ENCODE peak calls at places on chromosomes 12 and 14, in nine cellular contexts. One of them, this sample, is unnamed.

GRCh38 chr12:87439990-87440827 is 589.0 kb downstream of the C12orf50 start:
- DNase-seq in PC-3: peak; percentile 95
- DNase-seq in naive thymus-derived CD4-positive, alpha-beta T cell: no peak
- DNase-seq in CD8-positive, alpha-beta T cell: no peak
- DNase-seq in right cardiac atrium: no peak
- DNase-seq in testis: no peak
- DNase-seq in heart right ventricle: no peak
- DNase-seq in IMR-90: peak; percentile 93
- DNase-seq in fibroblast of lung: peak; percentile 97
- DNase-seq in this sample: peak; percentile 95

GRCh38 chr14:56207626-56208297 is 89.6 kb downstream of the PELI2 start:
- DNase-seq in PC-3: peak; percentile 25
- DNase-seq in naive thymus-derived CD4-positive, alpha-beta T cell: no peak
- DNase-seq in CD8-positive, alpha-beta T cell: no peak
- DNase-seq in right cardiac atrium: no peak
- DNase-seq in testis: no peak
- DNase-seq in heart right ventricle: no peak
- DNase-seq in IMR-90: peak; percentile 18
- DNase-seq in fibroblast of lung: peak; percentile 45
- DNase-seq in this sample: no peak

GRCh38 chr12:132170094-132170636 is 25.9 kb downstream of the NOC4L start:
- DNase-seq in PC-3: peak; percentile 63
- DNase-seq in naive thymus-derived CD4-positive, alpha-beta T cell: no peak
- DNase-seq in CD8-positive, alpha-beta T cell: no peak
- DNase-seq in right cardiac atrium: no peak
- DNase-seq in testis: no peak
- DNase-seq in heart right ventricle: peak; percentile 6
- DNase-seq in IMR-90: peak; percentile 75
- DNase-seq in fibroblast of lung: peak; percentile 95
- DNase-seq in this sample: no peak

GRCh38 chr14:24231263-24232120 is 675 bp downstream of the NEDD8 start:
- DNase-seq in PC-3: no peak
- DNase-seq in naive thymus-derived CD4-positive, alpha-beta T cell: no peak
- DNase-seq in CD8-positive, alpha-beta T cell: peak; percentile 26
- DNase-seq in right cardiac atrium: no peak
- DNase-seq in testis: no peak
- DNase-seq in heart right ventricle: no peak
- DNase-seq in IMR-90: no peak
- DNase-seq in fibroblast of lung: no peak
- DNase-seq in this sample: no peak

GRCh38 chr14:45891417-45892080 is 638.5 kb upstream of the MIS18BP1 start:
- DNase-seq in PC-3: peak; percentile 87
- DNase-seq in naive thymus-derived CD4-positive, alpha-beta T cell: no peak
- DNase-seq in CD8-positive, alpha-beta T cell: no peak
- DNase-seq in right cardiac atrium: peak; percentile 21
- DNase-seq in testis: peak; percentile 41
- DNase-seq in heart right ventricle: no peak
- DNase-seq in IMR-90: no peak
- DNase-seq in fibroblast of lung: no peak
- DNase-seq in this sample: peak; percentile 33

GRCh38 chr12:31362759-31363415 is 36.9 kb upstream of the SINHCAF start:
- DNase-seq in PC-3: peak; percentile 26
- DNase-seq in naive thymus-derived CD4-positive, alpha-beta T cell: peak; percentile 34
- DNase-seq in CD8-positive, alpha-beta T cell: no peak
- DNase-seq in right cardiac atrium: peak; percentile 47
- DNase-seq in testis: no peak
- DNase-seq in heart right ventricle: no peak
- DNase-seq in IMR-90: no peak
- DNase-seq in fibroblast of lung: no peak
- DNase-seq in this sample: peak; percentile 42

GRCh38 chr12:52907092-52907810 is 2.4 kb upstream of the KRT8 start:
- DNase-seq in PC-3: peak; percentile 88
- DNase-seq in naive thymus-derived CD4-positive, alpha-beta T cell: no peak
- DNase-seq in CD8-positive, alpha-beta T cell: no peak
- DNase-seq in right cardiac atrium: peak; percentile 77
- DNase-seq in testis: peak; percentile 66
- DNase-seq in heart right ventricle: peak; percentile 55
- DNase-seq in IMR-90: no peak
- DNase-seq in fibroblast of lung: peak; percentile 63
- DNase-seq in this sample: no peak

GRCh38 chr12:79978692-79979091 is 43.8 kb upstream of the PPP1R12A start:
- DNase-seq in PC-3: no peak
- DNase-seq in naive thymus-derived CD4-positive, alpha-beta T cell: no peak
- DNase-seq in CD8-positive, alpha-beta T cell: no peak
- DNase-seq in right cardiac atrium: no peak
- DNase-seq in testis: no peak
- DNase-seq in heart right ventricle: no peak
- DNase-seq in IMR-90: no peak
- DNase-seq in fibroblast of lung: no peak
- DNase-seq in this sample: no peak

GRCh38 chr14:80624581-80624980 is 317.0 kb downstream of the CEP128 start:
- DNase-seq in PC-3: peak; percentile 35
- DNase-seq in naive thymus-derived CD4-positive, alpha-beta T cell: no peak
- DNase-seq in CD8-positive, alpha-beta T cell: no peak
- DNase-seq in right cardiac atrium: no peak
- DNase-seq in testis: no peak
- DNase-seq in heart right ventricle: no peak
- DNase-seq in IMR-90: peak; percentile 13
- DNase-seq in fibroblast of lung: peak; percentile 66
- DNase-seq in this sample: no peak

GRCh38 chr12:132413931-132414588 is 75.9 kb upstream of the FBRSL1 start:
- DNase-seq in PC-3: peak; percentile 50
- DNase-seq in naive thymus-derived CD4-positive, alpha-beta T cell: no peak
- DNase-seq in CD8-positive, alpha-beta T cell: no peak
- DNase-seq in right cardiac atrium: peak; percentile 43
- DNase-seq in testis: no peak
- DNase-seq in heart right ventricle: no peak
- DNase-seq in IMR-90: no peak
- DNase-seq in fibroblast of lung: no peak
- DNase-seq in this sample: no peak

GRCh38 chr14:70193396-70193795 is 4.6 kb upstream of the SLC8A3 start:
- DNase-seq in PC-3: no peak
- DNase-seq in naive thymus-derived CD4-positive, alpha-beta T cell: no peak
- DNase-seq in CD8-positive, alpha-beta T cell: no peak
- DNase-seq in right cardiac atrium: no peak
- DNase-seq in testis: no peak
- DNase-seq in heart right ventricle: no peak
- DNase-seq in IMR-90: no peak
- DNase-seq in fibroblast of lung: no peak
- DNase-seq in this sample: no peak

GRCh38 chr14:54549862-54550261 is 17.1 kb upstream of the SAMD4A start:
- DNase-seq in PC-3: peak; percentile 45
- DNase-seq in naive thymus-derived CD4-positive, alpha-beta T cell: no peak
- DNase-seq in CD8-positive, alpha-beta T cell: no peak
- DNase-seq in right cardiac atrium: no peak
- DNase-seq in testis: no peak
- DNase-seq in heart right ventricle: no peak
- DNase-seq in IMR-90: peak; percentile 47
- DNase-seq in fibroblast of lung: peak; percentile 9
- DNase-seq in this sample: no peak

DNA sequence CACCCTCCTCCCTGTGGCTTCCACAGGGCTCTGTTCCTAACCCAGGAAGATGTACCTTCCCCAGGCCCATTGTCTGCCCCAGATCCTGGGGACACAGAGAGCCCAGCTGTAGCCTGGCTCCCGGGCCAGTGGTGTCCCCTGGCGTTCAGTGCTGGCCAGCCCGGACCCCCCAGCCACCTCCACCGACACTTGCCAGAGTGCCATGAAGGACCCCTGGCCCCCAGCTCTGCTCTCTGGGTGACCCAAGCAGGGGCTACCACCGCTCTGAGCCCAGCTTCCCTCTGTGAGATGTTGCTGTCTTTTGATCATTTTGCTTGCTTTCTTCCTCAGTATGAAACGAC is 6.2 kb downstream of the INF2 start:
- DNase-seq in PC-3: no peak
- DNase-seq in naive thymus-derived CD4-positive, alpha-beta T cell: no peak
- DNase-seq in CD8-positive, alpha-beta T cell: no peak
- DNase-seq in right cardiac atrium: no peak
- DNase-seq in testis: no peak
- DNase-seq in heart right ventricle: no peak
- DNase-seq in IMR-90: no peak
- DNase-seq in fibroblast of lung: no peak
- DNase-seq in this sample: no peak
- H3K4me1 ChIP-seq in PC-3: peaks cover 35% of the 10 kb centered on the region
- H3K4me1 ChIP-seq in naive thymus-derived CD4-positive, alpha-beta T cell: peaks cover 17% of the 10 kb centered on the region
- H3K4me1 ChIP-seq in CD8-positive, alpha-beta T cell: peaks cover 56% of the 10 kb centered on the region
- H3K4me1 ChIP-seq in right cardiac atrium: peaks cover 21% of the 10 kb centered on the region
- H3K4me1 ChIP-seq in testis: peaks cover 84% of the 10 kb centered on the region
- H3K4me1 ChIP-seq in heart right ventricle: peaks cover 98% of the 10 kb centered on the region
- H3K4me1 ChIP-seq in IMR-90: peaks cover 41% of the 10 kb centered on the region
- H3K4me1 ChIP-seq in fibroblast of lung: peaks cover 40% of the 10 kb centered on the region
- H3K4me1 ChIP-seq in this sample: peaks cover 4% of the 10 kb centered on the region

DNA sequence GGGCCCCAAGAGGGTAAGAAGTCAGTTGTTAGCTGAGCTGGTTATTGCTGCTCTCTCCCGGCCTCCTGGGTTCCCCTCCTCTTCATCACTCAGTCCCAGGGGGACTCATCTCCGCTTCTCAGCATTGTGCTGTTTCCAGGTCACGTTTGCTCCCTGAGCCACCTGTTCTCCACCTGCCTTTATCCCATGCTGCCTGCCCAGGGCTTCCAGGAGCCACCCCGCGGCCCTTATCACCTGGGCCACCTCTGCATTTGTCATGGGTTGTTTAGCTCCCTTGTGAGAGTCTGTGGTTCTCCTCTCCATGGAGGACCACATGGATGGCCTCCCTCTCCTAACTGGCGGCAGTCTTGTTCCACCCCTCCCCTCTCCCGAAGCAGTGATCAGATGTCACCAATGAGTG is 36.0 kb downstream of the SYNDIG1L start:
- DNase-seq in PC-3: no peak
- DNase-seq in naive thymus-derived CD4-positive, alpha-beta T cell: no peak
- DNase-seq in CD8-positive, alpha-beta T cell: no peak
- DNase-seq in right cardiac atrium: no peak
- DNase-seq in testis: no peak
- DNase-seq in heart right ventricle: no peak
- DNase-seq in IMR-90: no peak
- DNase-seq in fibroblast of lung: no peak
- DNase-seq in this sample: no peak
- H3K27ac ChIP-seq in PC-3: no peak overlapping the region
- H3K27ac ChIP-seq in naive thymus-derived CD4-positive, alpha-beta T cell: no peak overlapping the region
- H3K27ac ChIP-seq in CD8-positive, alpha-beta T cell: no peak overlapping the region
- H3K27ac ChIP-seq in right cardiac atrium: no peak overlapping the region
- H3K27ac ChIP-seq in testis: no peak overlapping the region
- H3K27ac ChIP-seq in heart right ventricle: no peak overlapping the region
- H3K27ac ChIP-seq in IMR-90: no peak overlapping the region
- H3K27ac ChIP-seq in fibroblast of lung: no peak overlapping the region
- H3K27ac ChIP-seq in this sample: no peak overlapping the region

GRCh38 chr12:108717243-108717642 is 14.1 kb downstream of the CORO1C start:
- DNase-seq in PC-3: no peak
- DNase-seq in naive thymus-derived CD4-positive, alpha-beta T cell: no peak
- DNase-seq in CD8-positive, alpha-beta T cell: no peak
- DNase-seq in right cardiac atrium: no peak
- DNase-seq in testis: no peak
- DNase-seq in heart right ventricle: no peak
- DNase-seq in IMR-90: no peak
- DNase-seq in fibroblast of lung: no peak
- DNase-seq in this sample: no peak
- H3K4me1 ChIP-seq in PC-3: peaks cover 17% of the 10 kb centered on the region
- H3K4me1 ChIP-seq in naive thymus-derived CD4-positive, alpha-beta T cell: no peaks in the 10 kb centered on the region
- H3K4me1 ChIP-seq in CD8-positive, alpha-beta T cell: no peaks in the 10 kb centered on the region
- H3K4me1 ChIP-seq in right cardiac atrium: peaks cover 13% of the 10 kb centered on the region
- H3K4me1 ChIP-seq in testis: peaks cover 14% of the 10 kb centered on the region
- H3K4me1 ChIP-seq in heart right ventricle: peaks cover 51% of the 10 kb centered on the region
- H3K4me1 ChIP-seq in IMR-90: peaks cover 34% of the 10 kb centered on the region
- H3K4me1 ChIP-seq in fibroblast of lung: peaks cover 37% of the 10 kb centered on the region
- H3K4me1 ChIP-seq in this sample: peaks cover 22% of the 10 kb centered on the region

GRCh38 chr12:11701398-11701797 is 51.9 kb downstream of the ETV6 start:
- DNase-seq in PC-3: no peak
- DNase-seq in naive thymus-derived CD4-positive, alpha-beta T cell: no peak
- DNase-seq in CD8-positive, alpha-beta T cell: no peak
- DNase-seq in right cardiac atrium: no peak
- DNase-seq in testis: no peak
- DNase-seq in heart right ventricle: no peak
- DNase-seq in IMR-90: no peak
- DNase-seq in fibroblast of lung: no peak
- DNase-seq in this sample: no peak
- H3K27ac ChIP-seq in PC-3: no peak overlapping the region
- H3K27ac ChIP-seq in naive thymus-derived CD4-positive, alpha-beta T cell: no peak overlapping the region
- H3K27ac ChIP-seq in CD8-positive, alpha-beta T cell: no peak overlapping the region
- H3K27ac ChIP-seq in right cardiac atrium: no peak overlapping the region
- H3K27ac ChIP-seq in testis: no peak overlapping the region
- H3K27ac ChIP-seq in heart right ventricle: no peak overlapping the region
- H3K27ac ChIP-seq in IMR-90: no peak overlapping the region
- H3K27ac ChIP-seq in fibroblast of lung: no peak overlapping the region
- H3K27ac ChIP-seq in this sample: no peak overlapping the region

GRCh38 chr12:109553929-109554500 is 19.3 kb downstream of the MMAB start:
- DNase-seq in PC-3: no peak
- DNase-seq in naive thymus-derived CD4-positive, alpha-beta T cell: no peak
- DNase-seq in CD8-positive, alpha-beta T cell: no peak
- DNase-seq in right cardiac atrium: no peak
- DNase-seq in testis: no peak
- DNase-seq in heart right ventricle: no peak
- DNase-seq in IMR-90: no peak
- DNase-seq in fibroblast of lung: no peak
- DNase-seq in this sample: no peak

GRCh38 chr12:109557200-109557599 is 16.1 kb downstream of the MMAB start:
- DNase-seq in PC-3: no peak
- DNase-seq in naive thymus-derived CD4-positive, alpha-beta T cell: no peak
- DNase-seq in CD8-positive, alpha-beta T cell: no peak
- DNase-seq in right cardiac atrium: peak; percentile 22
- DNase-seq in testis: no peak
- DNase-seq in heart right ventricle: no peak
- DNase-seq in IMR-90: no peak
- DNase-seq in fibroblast of lung: no peak
- DNase-seq in this sample: no peak

GRCh38 chr12:109557809-109558208 is 15.5 kb downstream of the MMAB start:
- DNase-seq in PC-3: no peak
- DNase-seq in naive thymus-derived CD4-positive, alpha-beta T cell: no peak
- DNase-seq in CD8-positive, alpha-beta T cell: no peak
- DNase-seq in right cardiac atrium: peak; percentile 35
- DNase-seq in testis: no peak
- DNase-seq in heart right ventricle: no peak
- DNase-seq in IMR-90: peak; percentile 16
- DNase-seq in fibroblast of lung: no peak
- DNase-seq in this sample: no peak

GRCh38 chr12:109554761-109555160 is 18.5 kb downstream of the MMAB start:
- DNase-seq in PC-3: no peak
- DNase-seq in naive thymus-derived CD4-positive, alpha-beta T cell: no peak
- DNase-seq in CD8-positive, alpha-beta T cell: no peak
- DNase-seq in right cardiac atrium: no peak
- DNase-seq in testis: no peak
- DNase-seq in heart right ventricle: no peak
- DNase-seq in IMR-90: no peak
- DNase-seq in fibroblast of lung: no peak
- DNase-seq in this sample: no peak

GRCh38 chr12:109555431-109556315 is 17.6 kb downstream of the MMAB start:
- DNase-seq in PC-3: no peak
- DNase-seq in naive thymus-derived CD4-positive, alpha-beta T cell: no peak
- DNase-seq in CD8-positive, alpha-beta T cell: no peak
- DNase-seq in right cardiac atrium: peak; percentile 21
- DNase-seq in testis: no peak
- DNase-seq in heart right ventricle: no peak
- DNase-seq in IMR-90: no peak
- DNase-seq in fibroblast of lung: no peak
- DNase-seq in this sample: no peak
- H3K4me1 ChIP-seq in PC-3: peaks cover 9% of the 10 kb centered on the region
- H3K4me1 ChIP-seq in naive thymus-derived CD4-positive, alpha-beta T cell: no peaks in the 10 kb centered on the region
- H3K4me1 ChIP-seq in CD8-positive, alpha-beta T cell: no peaks in the 10 kb centered on the region
- H3K4me1 ChIP-seq in right cardiac atrium: no peaks in the 10 kb centered on the region
- H3K4me1 ChIP-seq in testis: peaks cover 3% of the 10 kb centered on the region
- H3K4me1 ChIP-seq in heart right ventricle: no peaks in the 10 kb centered on the region
- H3K4me1 ChIP-seq in IMR-90: no peaks in the 10 kb centered on the region
- H3K4me1 ChIP-seq in fibroblast of lung: no peaks in the 10 kb centered on the region
- H3K4me1 ChIP-seq in this sample: no peaks in the 10 kb centered on the region

This sample was measured in foreskin keratinocyte.